ENCODE peak calls at places on chromosomes 6 and 20, in eight cellular contexts. Y is GM12878, R is NB4, C is A549, Q is HCT116, X is K562, U is H1, K is WTC11. M is an unnamed sample.

GRCh38 chr20:32945710-32946221 is 58.5 kb downstream of the SUN5 start:
- DNase-seq in R (peak), Q (peak), C (no peak), K (no peak), U (peak), X (no peak), Y (no peak), M (peak)

GRCh38 chr6:45786243-45786795 is 229.3 kb downstream of the CLIC5 start:
- DNase-seq in R (no peak), U (no peak), X (no peak), Y (no peak), Q (no peak), K (no peak), C (no peak), M (no peak)

GRCh38 chr6:43070028-43070632 is 6.0 kb upstream of the PTK7 start:
- DNase-seq in R (peak), Y (no peak), U (no peak), X (peak), Q (peak), C (peak), K (no peak), M (peak)

GRCh38 chr20:58781138-58781537 is 69.6 kb downstream of the GNAS-AS1 start:
- DNase-seq in R (no peak), X (no peak), K (no peak), U (no peak), Y (no peak), C (no peak), Q (no peak), M (no peak)

GRCh38 chr20:38043512-38044300 is 10.2 kb downstream of the RPRD1B start:
- DNase-seq in X (no peak), Q (no peak), U (no peak), R (peak), Y (no peak), K (no peak), C (peak), M (peak)

GRCh38 chr6:33696538-33697518 is 14.7 kb downstream of the UQCC2 start:
- DNase-seq in Y (no peak), C (no peak), Q (no peak), R (peak), K (no peak), X (no peak), U (no peak), M (peak)

GRCh38 chr20:38130687-38131587 is 34.1 kb downstream of the TGM2 start:
- DNase-seq in X (no peak), U (no peak), Q (no peak), Y (no peak), C (no peak), R (no peak), K (peak), M (no peak)

GRCh38 chr6:135030056-135030473 is 24.6 kb downstream of the HBS1L start:
- DNase-seq in Q (no peak), K (no peak), C (no peak), X (no peak), U (no peak), Y (peak), R (no peak), M (no peak)

GRCh38 chr20:50655325-50655880 is 35.9 kb downstream of the RIPOR3 start:
- DNase-seq in R (peak), X (no peak), C (no peak), K (no peak), Y (no peak), U (no peak), Q (no peak), M (no peak)

GRCh38 chr6:12635813-12636212 is 80.8 kb upstream of the PHACTR1 start:
- DNase-seq in C (no peak), Q (no peak), U (no peak), R (no peak), X (no peak), Y (no peak), K (no peak), M (no peak)

GRCh38 chr20:36314734-36315544 is 8.8 kb downstream of the DLGAP4 start:
- DNase-seq in X (no peak), C (peak), K (peak), Q (no peak), U (peak), R (peak), Y (no peak), M (no peak)

GRCh38 chr6:138456393-138456775 is 42.9 kb downstream of the NHSL1 start:
- DNase-seq in Y (no peak), X (no peak), Q (no peak), K (no peak), C (no peak), R (no peak), U (no peak), M (peak)

GRCh38 chr20:37816003-37816402 is 86.9 kb upstream of the VSTM2L start:
- DNase-seq in R (no peak), Q (no peak), Y (no peak), C (no peak), X (no peak), K (no peak), U (peak), M (no peak)

GRCh38 chr6:6270948-6271347 is 49.5 kb downstream of the F13A1 start:
- DNase-seq in C (no peak), Y (no peak), K (no peak), X (no peak), R (no peak), U (no peak), Q (no peak), M (no peak)

GRCh38 chr6:79802657-79803310 is 144.6 kb downstream of the ELOVL4 start:
- DNase-seq in X (no peak), R (peak), K (no peak), Q (no peak), U (no peak), Y (no peak), C (no peak), M (no peak)

GRCh38 chr20:53738039-53738944 is 144.7 kb upstream of the ZNF217 start:
- DNase-seq in K (peak), U (no peak), X (peak), Q (no peak), C (peak), R (peak), Y (no peak), M (no peak)

GRCh38 chr6:85795966-85796365 is 153.3 kb upstream of the SYNCRIP start:
- DNase-seq in Q (no peak), C (no peak), X (no peak), U (no peak), R (no peak), Y (no peak), K (no peak), M (no peak)

GRCh38 chr6:39377530-39377929 is 55.0 kb upstream of the KCNK16 start:
- DNase-seq in K (peak), Q (peak), X (no peak), Y (no peak), U (peak), R (peak), C (peak), M (peak)

GRCh38 chr20:25512709-25513108 is 72.6 kb downstream of the NINL start:
- DNase-seq in Y (no peak), C (no peak), X (no peak), K (no peak), U (no peak), Q (no peak), R (no peak), M (no peak)

GRCh38 chr6:158686791-158687381 is 37.0 kb downstream of the SYTL3 start:
- DNase-seq in Y (no peak), R (peak), X (no peak), Q (no peak), C (no peak), K (no peak), U (no peak), M (no peak)

GRCh38 chr20:52190437-52191131 is 995 bp downstream of the ZFP64 start:
- DNase-seq in R (peak), K (no peak), X (peak), Q (peak), U (peak), Y (no peak), C (peak), M (peak)

GRCh38 chr20:3174442-3175263 is 1.3 kb upstream of the LZTS3 start:
- DNase-seq in U (no peak), R (peak), K (no peak), Y (no peak), Q (peak), X (no peak), C (peak), M (peak)

GRCh38 chr6:138645976-138646640 is 127.5 kb upstream of the CCDC28A start:
- DNase-seq in K (no peak), U (no peak), Q (no peak), R (peak), Y (no peak), C (no peak), X (no peak), M (no peak)

GRCh38 chr20:37066168-37066567 is 29.6 kb downstream of the RBL1 start:
- DNase-seq in Y (no peak), Q (no peak), U (no peak), X (no peak), R (no peak), C (no peak), K (no peak), M (no peak)

GRCh38 chr6:5671162-5671561 is 335.6 kb downstream of the NRN1 start:
- DNase-seq in Q (no peak), Y (no peak), K (no peak), C (no peak), R (peak), U (no peak), X (peak), M (no peak)

GRCh38 chr6:129843573-129843972 is 17.5 kb downstream of the TMEM244 start:
- DNase-seq in X (no peak), R (no peak), Q (no peak), C (no peak), U (no peak), K (no peak), Y (no peak), M (no peak)

GRCh38 chr6:46243754-46244153 is 73.0 kb upstream of the ENPP5 start:
- DNase-seq in K (no peak), U (no peak), Q (no peak), X (no peak), R (no peak), C (no peak), Y (no peak), M (no peak)

GRCh38 chr6:12296255-12296573 is 6.1 kb downstream of the EDN1 start:
- DNase-seq in K (no peak), X (no peak), U (no peak), R (no peak), Q (no peak), C (peak), Y (no peak), M (peak)

GRCh38 chr6:17032595-17033591 is 69.0 kb upstream of the STMND1 start:
- DNase-seq in Q (no peak), Y (no peak), C (peak), X (no peak), R (no peak), U (no peak), K (no peak), M (peak)

DNA sequence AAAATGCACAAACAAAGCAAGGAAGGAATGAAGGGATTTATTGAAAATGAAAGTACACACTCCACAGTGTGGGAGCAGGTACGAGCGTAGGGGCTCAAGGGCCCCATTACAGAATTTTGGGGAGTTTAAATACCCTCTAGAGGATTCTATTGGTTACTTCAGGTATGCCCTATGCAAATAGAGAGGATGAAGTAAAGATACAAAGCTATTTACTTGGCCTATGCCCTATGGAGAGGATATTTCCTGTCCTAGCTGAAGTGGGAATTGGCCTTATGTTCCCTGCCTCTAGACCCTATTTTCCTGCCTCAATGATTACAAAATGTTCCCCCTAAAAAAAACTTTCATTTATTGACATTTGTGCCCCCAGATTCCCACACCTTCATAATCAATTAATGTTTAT is 59.7 kb upstream of the ASIP start:
- DNase-seq in Q (no peak), U (no peak), C (no peak), X (no peak), Y (no peak), R (no peak), K (no peak), M (no peak)
- TF ChIP-seq MAX in Q (no peak), U (no peak), C (no peak), X (no peak), Y (no peak), R (no peak), K (no peak), M (no peak)

GRCh38 chr6:36984581-36985383 is 1.2 kb downstream of the MTCH1 start:
- DNase-seq in U (peak), R (peak), Y (no peak), Q (peak), K (peak), C (peak), X (peak), M (peak)
- TF ChIP-seq MAX in U (no peak), R (no peak), Y (no peak), Q (no peak), K (no peak), C (no peak), X (no peak), M (no peak)

GRCh38 chr20:14957416-14957815 is 620.0 kb upstream of the FLRT3 start:
- DNase-seq in Q (no peak), X (no peak), U (no peak), C (no peak), R (no peak), Y (no peak), K (no peak), M (no peak)
- TF ChIP-seq MAX in Q (no peak), X (no peak), U (no peak), C (no peak), R (no peak), Y (no peak), K (no peak), M (no peak)

GRCh38 chr20:43658723-43659419 is 8.0 kb upstream of the MYBL2 start:
- DNase-seq in U (no peak), Q (no peak), X (no peak), R (no peak), K (no peak), Y (no peak), C (peak), M (no peak)
- TF ChIP-seq MAX in U (no peak), Q (no peak), X (no peak), R (no peak), K (no peak), Y (no peak), C (no peak), M (no peak)

M was measured in endothelial cell of umbilical vein.